ENCODE peak calls at places on chromosomes 3 and 15, in six cellular contexts. K is CD8-positive, alpha-beta T cell; A is NCI-H774; V is dorsolateral prefrontal cortex; U is GM20000; L is GM23338. F is an unnamed sample.

GRCh38 chr3:11155341-11156025 is 1.2 kb downstream of the HRH1 start:
- DNase-seq in L (peak; percentile 73), K (no peak), A (no peak), U (peak; percentile 51), V (peak; percentile 85), F (peak; percentile 24)

GRCh38 chr15:62711691-62712454 is 330.7 kb upstream of the TPM1 start:
- DNase-seq in V (no peak), A (no peak), K (no peak), U (no peak), L (no peak), F (no peak)

GRCh38 chr3:145817870-145818483 is 343.0 kb downstream of the PLOD2 start:
- DNase-seq in V (no peak), K (no peak), U (no peak), L (no peak), A (no peak), F (no peak)

GRCh38 chr3:160956785-160957184 is 148.4 kb downstream of the B3GALNT1 start:
- DNase-seq in L (peak; percentile 45), A (no peak), K (no peak), V (no peak), U (peak; percentile 8), F (no peak)

GRCh38 chr3:141538568-141538967 is 51.7 kb downstream of the RASA2 start:
- DNase-seq in A (no peak), V (no peak), L (no peak), K (no peak), U (no peak), F (no peak)

GRCh38 chr15:70625438-70625837 is 137.9 kb downstream of the UACA start:
- DNase-seq in K (no peak), L (no peak), A (no peak), V (no peak), U (peak; percentile 10), F (no peak)

GRCh38 chr15:62617741-62618140 is 424.8 kb upstream of the TPM1 start:
- DNase-seq in L (no peak), A (no peak), U (no peak), V (no peak), K (no peak), F (no peak)

GRCh38 chr3:115783938-115784738 is 160.8 kb downstream of the GAP43 start:
- DNase-seq in L (peak; percentile 92), V (peak; percentile 92), A (peak; percentile 59), K (peak; percentile 85), U (peak; percentile 93), F (peak; percentile 41)

F was measured in NCI-H2029 treated with DMSO at 0.1 percent for 48 hours.